ENCODE peak calls at places on chromosomes 13 and 19, in ten cellular contexts. N, O, P, C, H, J, I, V, X and M are unnamed samples.

GRCh38 chr19:50909240-50910070 is 1.7 kb downstream of the KLK4 start:
- DNase-seq in I (no peak), X (peak), C (no peak), O (peak), P (peak), N (no peak), V (peak), J (no peak), H (peak), M (no peak)

GRCh38 chr19:36100476-36100875 is 10.5 kb upstream of the OVOL3 start:
- DNase-seq in X (no peak), P (no peak), O (no peak), C (no peak), H (no peak), V (no peak), J (no peak), N (no peak), I (no peak), M (no peak)

GRCh38 chr19:5302396-5302795 is 38.2 kb downstream of the PTPRS start:
- DNase-seq in X (no peak), C (no peak), J (no peak), I (no peak), O (no peak), P (no peak), N (no peak), V (no peak), H (no peak), M (no peak)

GRCh38 chr13:20728579-20729300 is 25.2 kb downstream of the IL17D start:
- DNase-seq in V (no peak), X (no peak), C (no peak), I (no peak), P (no peak), O (no peak), J (no peak), N (no peak), H (no peak), M (no peak)

GRCh38 chr19:49109051-49109450 is 5.1 kb upstream of the LIN7B start:
- DNase-seq in V (no peak), O (no peak), X (no peak), I (no peak), J (no peak), H (no peak), N (no peak), P (no peak), C (no peak), M (no peak)

GRCh38 chr19:6536138-6536671 is 5.4 kb downstream of the TNFSF9 start:
- DNase-seq in O (peak), V (peak), N (peak), J (peak), I (no peak), X (peak), P (peak), C (peak), H (peak), M (no peak)

GRCh38 chr19:4704317-4704673 is 19.3 kb downstream of the DPP9 start:
- DNase-seq in X (no peak), J (no peak), N (no peak), V (no peak), I (no peak), O (no peak), H (no peak), C (no peak), P (no peak), M (no peak)

GRCh38 chr13:99028890-99029289 is 51.0 kb upstream of the DOCK9 start:
- DNase-seq in I (no peak), X (peak), P (no peak), C (peak), N (no peak), J (no peak), O (peak), H (no peak), V (peak), M (no peak)

GRCh38 chr13:76440568-76440967 is 445.6 kb downstream of the KCTD12 start:
- DNase-seq in O (peak), C (no peak), I (no peak), H (no peak), X (no peak), P (no peak), N (no peak), J (no peak), V (no peak), M (no peak)

GRCh38 chr19:11138659-11139526 is 16.7 kb downstream of the SPC24 start:
- DNase-seq in N (no peak), P (peak), V (no peak), I (peak), O (peak), X (no peak), C (no peak), H (peak), J (no peak), M (peak)

GRCh38 chr19:38665950-38666661 is 18.7 kb downstream of the ACTN4 start:
- DNase-seq in N (no peak), J (no peak), H (peak), P (no peak), C (no peak), X (no peak), I (no peak), O (no peak), V (no peak), M (no peak)

GRCh38 chr19:28305513-28305912 is 907.4 kb downstream of the UQCRFS1 start:
- DNase-seq in P (no peak), J (no peak), V (no peak), I (no peak), X (no peak), C (no peak), N (no peak), H (no peak), O (peak), M (no peak)

GRCh38 chr13:111627596-111627995 is 307.2 kb downstream of the TEX29 start:
- DNase-seq in I (no peak), N (no peak), V (no peak), H (no peak), C (no peak), O (no peak), P (no peak), J (no peak), X (no peak), M (no peak)

GRCh38 chr19:15200575-15201364 is at the start of gene NOTCH3:
- DNase-seq in P (no peak), C (no peak), V (no peak), H (no peak), N (no peak), J (no peak), I (no peak), O (no peak), X (no peak), M (no peak)

GRCh38 chr19:56106397-56106849 is 14.7 kb downstream of the ZNF787 start:
- DNase-seq in H (no peak), X (no peak), O (no peak), N (no peak), I (no peak), C (no peak), P (no peak), J (no peak), V (no peak), M (no peak)

GRCh38 chr13:69580255-69580654 is 527.4 kb upstream of the ATXN8OS start:
- DNase-seq in X (no peak), I (no peak), N (no peak), C (no peak), V (no peak), J (no peak), H (no peak), P (peak), O (no peak), M (no peak)

GRCh38 chr13:21897140-21897539 is 226.3 kb downstream of the FGF9 start:
- DNase-seq in N (no peak), P (no peak), J (no peak), I (no peak), H (no peak), V (no peak), O (no peak), X (no peak), C (no peak), M (no peak)

GRCh38 chr19:56994251-56995017 is 125.4 kb upstream of the USP29 start:
- DNase-seq in O (no peak), V (no peak), H (no peak), X (no peak), I (no peak), C (no peak), J (no peak), N (no peak), P (no peak), M (no peak)

GRCh38 chr13:40539954-40540706 is 126.3 kb downstream of the FOXO1 start:
- DNase-seq in X (no peak), J (no peak), C (no peak), O (peak), V (no peak), N (no peak), P (peak), I (peak), H (peak), M (peak)

GRCh38 chr19:6685962-6686627 is 16.1 kb upstream of the TNFSF14 start:
- DNase-seq in V (no peak), H (no peak), C (no peak), X (no peak), J (no peak), N (no peak), O (peak), I (no peak), P (no peak), M (no peak)

GRCh38 chr19:29260477-29261317 is 47.7 kb upstream of the UQCRFS1 start:
- DNase-seq in N (no peak), H (peak), V (peak), C (no peak), P (no peak), O (peak), X (peak), J (no peak), I (no peak), M (no peak)